ENCODE peak calls at places on chromosome 21, in nine cellular contexts. V, N, G, E, M, J, D, W and R are unnamed samples.

GRCh38 chr21:35563885-35564451 is 496.4 kb downstream of the SETD4 start:
- DNase-seq in V (no peak), N (peak), G (no peak), E (peak), M (peak), J (no peak), D (no peak), W (peak), R (no peak)

GRCh38 chr21:26732442-26733221 is 112.6 kb downstream of the ADAMTS1 start:
- DNase-seq in V (no peak), N (peak), G (peak), E (no peak), M (peak), J (no peak), D (no peak), W (peak), R (no peak)

GRCh38 chr21:16709866-16710550 is 802.8 kb upstream of the CXADR start:
- DNase-seq in V (no peak), N (no peak), G (no peak), E (no peak), M (no peak), J (no peak), D (no peak), W (peak), R (no peak)

GRCh38 chr21:29025328-29025713 is 853 bp downstream of the USP16 start:
- DNase-seq in V (no peak), N (no peak), G (no peak), E (no peak), M (no peak), J (no peak), D (no peak), W (peak), R (no peak)

GRCh38 chr21:41966872-41967621 is 13.2 kb upstream of the C2CD2 start:
- DNase-seq in V (no peak), N (no peak), G (no peak), E (no peak), M (no peak), J (no peak), D (no peak), W (no peak), R (no peak)

GRCh38 chr21:46157987-46158451 is 2.6 kb upstream of the FTCD start:
- DNase-seq in V (no peak), N (no peak), G (no peak), E (no peak), M (no peak), J (no peak), D (no peak), W (no peak), R (no peak)

GRCh38 chr21:29621525-29621924 is 318.3 kb downstream of the GRIK1 start:
- DNase-seq in V (no peak), N (no peak), G (no peak), E (no peak), M (no peak), J (no peak), D (no peak), W (no peak), R (no peak)

GRCh38 chr21:41316641-41317392 is at the start of gene FAM3B:
- DNase-seq in V (no peak), N (no peak), G (no peak), E (peak), M (no peak), J (peak), D (no peak), W (no peak), R (no peak)

GRCh38 chr21:29501451-29501850 is 202.7 kb downstream of the BACH1 start:
- DNase-seq in V (no peak), N (no peak), G (no peak), E (no peak), M (no peak), J (no peak), D (no peak), W (peak), R (no peak)

GRCh38 chr21:25903599-25903998 is 168.8 kb downstream of the GABPA start:
- DNase-seq in V (no peak), N (no peak), G (no peak), E (no peak), M (no peak), J (no peak), D (no peak), W (no peak), R (no peak)

GRCh38 chr21:45386728-45387371 is 18.1 kb upstream of the COL18A1 start:
- DNase-seq in V (no peak), N (no peak), G (no peak), E (no peak), M (peak), J (no peak), D (peak), W (peak), R (no peak)

GRCh38 chr21:45363921-45364463 is 41.0 kb upstream of the COL18A1 start:
- DNase-seq in V (no peak), N (peak), G (peak), E (no peak), M (peak), J (no peak), D (peak), W (peak), R (no peak)

GRCh38 chr21:28106370-28106890 is 886.2 kb downstream of the LTN1 start:
- DNase-seq in V (no peak), N (no peak), G (no peak), E (no peak), M (no peak), J (no peak), D (no peak), W (no peak), R (no peak)

GRCh38 chr21:40671721-40672120 is 175.2 kb downstream of the DSCAM start:
- DNase-seq in V (no peak), N (no peak), G (no peak), E (no peak), M (no peak), J (no peak), D (no peak), W (peak), R (no peak)

GRCh38 chr21:46154955-46155513 is 345 bp downstream of the FTCD start:
- DNase-seq in V (no peak), N (no peak), G (no peak), E (no peak), M (no peak), J (no peak), D (no peak), W (no peak), R (no peak)

GRCh38 chr21:31618696-31619430 is 40.6 kb upstream of the SOD1 start:
- DNase-seq in V (no peak), N (no peak), G (no peak), E (no peak), M (no peak), J (no peak), D (no peak), W (no peak), R (no peak)

GRCh38 chr21:14403681-14404318 is 20.9 kb upstream of the HSPA13 start:
- DNase-seq in V (no peak), N (no peak), G (no peak), E (no peak), M (no peak), J (peak), D (no peak), W (peak), R (no peak)

GRCh38 chr21:32336711-32337110 is 38.1 kb downstream of the MRAP start:
- DNase-seq in V (no peak), N (peak), G (no peak), E (no peak), M (no peak), J (peak), D (no peak), W (peak), R (no peak)

GRCh38 chr21:45951676-45952075 is 29.9 kb upstream of the COL6A1 start:
- DNase-seq in V (no peak), N (no peak), G (no peak), E (no peak), M (no peak), J (no peak), D (no peak), W (no peak), R (no peak)

GRCh38 chr21:43600642-43601397 is 58.5 kb downstream of the HSF2BP start:
- DNase-seq in V (no peak), N (no peak), G (no peak), E (no peak), M (no peak), J (peak), D (no peak), W (peak), R (no peak)

GRCh38 chr21:26847951-26848350 is 2.7 kb upstream of the ADAMTS1 start:
- DNase-seq in V (no peak), N (no peak), G (no peak), E (no peak), M (no peak), J (no peak), D (no peak), W (no peak), R (no peak)

GRCh38 chr21:46459356-46460112 is 843 bp downstream of the DIP2A start:
- DNase-seq in V (no peak), N (no peak), G (no peak), E (no peak), M (peak), J (no peak), D (peak), W (peak), R (no peak)

GRCh38 chr21:34692458-34693020 is 23.7 kb downstream of the CLIC6 start:
- DNase-seq in V (no peak), N (no peak), G (no peak), E (peak), M (no peak), J (no peak), D (no peak), W (no peak), R (no peak)

GRCh38 chr21:39003982-39004775 is 179.1 kb downstream of the PSMG1 start:
- DNase-seq in V (no peak), N (no peak), G (no peak), E (no peak), M (no peak), J (no peak), D (no peak), W (peak), R (no peak)

GRCh38 chr21:41289431-41289830 is 27.2 kb upstream of the FAM3B start:
- DNase-seq in V (no peak), N (no peak), G (no peak), E (no peak), M (no peak), J (no peak), D (no peak), W (no peak), R (no peak)

GRCh38 chr21:42562816-42563215 is 49.2 kb downstream of the SLC37A1 start:
- DNase-seq in V (no peak), N (no peak), G (no peak), E (no peak), M (no peak), J (no peak), D (no peak), W (no peak), R (no peak)

GRCh38 chr21:42302794-42303193 is 12.4 kb downstream of the TFF3 start:
- DNase-seq in V (no peak), N (no peak), G (no peak), E (peak), M (no peak), J (no peak), D (no peak), W (no peak), R (no peak)

GRCh38 chr21:42555756-42556438 is 42.2 kb downstream of the SLC37A1 start:
- DNase-seq in V (no peak), N (no peak), G (no peak), E (no peak), M (no peak), J (no peak), D (peak), W (no peak), R (no peak)

GRCh38 chr21:40685121-40685630 is 161.8 kb downstream of the DSCAM start:
- DNase-seq in V (no peak), N (no peak), G (no peak), E (no peak), M (no peak), J (peak), D (no peak), W (no peak), R (no peak)

GRCh38 chr21:16279658-16280581 is 550.1 kb downstream of the USP25 start:
- DNase-seq in V (no peak), N (peak), G (no peak), E (no peak), M (peak), J (no peak), D (no peak), W (peak), R (no peak)

GRCh38 chr21:42010507-42011493 is 640 bp upstream of the ZBTB21 start:
- DNase-seq in V (peak), N (no peak), G (peak), E (no peak), M (no peak), J (peak), D (peak), W (peak), R (peak)

GRCh38 chr21:46454142-46454541 is 4.5 kb upstream of the DIP2A start:
- DNase-seq in V (no peak), N (no peak), G (no peak), E (no peak), M (no peak), J (no peak), D (no peak), W (peak), R (no peak)

GRCh38 chr21:41943468-41944250 is 10.2 kb downstream of the C2CD2 start:
- DNase-seq in V (no peak), N (peak), G (no peak), E (no peak), M (no peak), J (no peak), D (no peak), W (no peak), R (no peak)

GRCh38 chr21:38798481-38798882 is 7.2 kb upstream of the ETS2 start:
- DNase-seq in V (no peak), N (no peak), G (no peak), E (no peak), M (peak), J (peak), D (no peak), W (peak), R (no peak)

GRCh38 chr21:28752131-28752530 is 240.5 kb downstream of the LTN1 start:
- DNase-seq in V (no peak), N (no peak), G (no peak), E (no peak), M (no peak), J (no peak), D (no peak), W (no peak), R (no peak)

GRCh38 chr21:32844653-32845443 is 73.3 kb upstream of the PAXBP1 start:
- DNase-seq in V (no peak), N (no peak), G (no peak), E (no peak), M (no peak), J (no peak), D (no peak), W (peak), R (no peak)